ENCODE peak calls at places on chromosome 22, in eight cellular contexts. L is HL-60, E is GM23338, Y is K562, T is GM12878, X is SK-N-SH, U is HepG2, G is HCT116. B is an unnamed sample.
A peak's percentile ranks its signal among the peaks of the same experiment; 100 is the strongest.

GRCh38 chr22:20957118-20957690 is 9.9 kb upstream of the AIFM3 start:
- DNase-seq in G (no peak), Y (no peak), E (peak; percentile 71), X (peak; percentile 27), T (no peak), L (peak; percentile 37), U (no peak), B (no peak)

GRCh38 chr22:50009765-50010675 is 2.5 kb downstream of the IL17REL start:
- DNase-seq in G (no peak), T (no peak), X (peak; percentile 44), E (no peak), L (no peak), U (no peak), Y (no peak), B (no peak)

GRCh38 chr22:39527481-39527961 is 5.0 kb downstream of the RPS19BP1 start:
- DNase-seq in G (no peak), L (peak; percentile 69), T (no peak), Y (no peak), U (peak; percentile 74), E (peak; percentile 51), X (no peak), B (no peak)

GRCh38 chr22:24471570-24471969 is 23.6 kb upstream of the UPB1 start:
- DNase-seq in L (no peak), Y (no peak), G (no peak), X (no peak), U (no peak), E (no peak), T (no peak), B (no peak)

GRCh38 chr22:19092725-19093124 is 29.5 kb downstream of the DGCR2 start:
- DNase-seq in G (no peak), Y (no peak), U (no peak), L (no peak), E (no peak), T (no peak), X (no peak), B (no peak)

GRCh38 chr22:40666151-40666848 is 13.0 kb upstream of the MCHR1 start:
- DNase-seq in T (no peak), G (no peak), U (no peak), L (no peak), E (no peak), Y (no peak), X (no peak), B (no peak)

GRCh38 chr22:17896552-17896951 is 122.3 kb upstream of the BID start:
- DNase-seq in L (no peak), G (no peak), E (peak; percentile 85), Y (peak; percentile 39), X (peak; percentile 49), U (no peak), T (no peak), B (no peak)

GRCh38 chr22:19066531-19067271 is 55.5 kb downstream of the DGCR2 start:
- DNase-seq in G (no peak), E (no peak), L (no peak), U (no peak), X (no peak), T (no peak), Y (no peak), B (no peak)

GRCh38 chr22:47433627-47434026 is 671.2 kb downstream of the TBC1D22A start:
- DNase-seq in Y (no peak), E (no peak), U (no peak), X (no peak), G (no peak), T (no peak), L (no peak), B (no peak)

GRCh38 chr22:19179472-19180048 is 1.0 kb upstream of the SLC25A1 start:
- DNase-seq in T (peak; percentile 28), Y (peak; percentile 95), E (peak; percentile 89), L (no peak), U (peak; percentile 66), G (peak; percentile 57), X (peak; percentile 87), B (peak; percentile 43)

GRCh38 chr22:41280854-41281253 is 5.1 kb downstream of the RANGAP1 start:
- DNase-seq in Y (no peak), E (no peak), G (no peak), T (no peak), U (no peak), L (no peak), X (no peak), B (no peak)

GRCh38 chr22:48563966-48564330 is 1263.7 kb downstream of the BRD1 start:
- DNase-seq in T (no peak), G (no peak), X (no peak), U (no peak), Y (no peak), E (no peak), L (no peak), B (no peak)
- TF ChIP-seq REST in T (no peak), G (no peak), X (no peak), U (no peak), Y (no peak), E (no peak), L (no peak), B (no peak)

DNA sequence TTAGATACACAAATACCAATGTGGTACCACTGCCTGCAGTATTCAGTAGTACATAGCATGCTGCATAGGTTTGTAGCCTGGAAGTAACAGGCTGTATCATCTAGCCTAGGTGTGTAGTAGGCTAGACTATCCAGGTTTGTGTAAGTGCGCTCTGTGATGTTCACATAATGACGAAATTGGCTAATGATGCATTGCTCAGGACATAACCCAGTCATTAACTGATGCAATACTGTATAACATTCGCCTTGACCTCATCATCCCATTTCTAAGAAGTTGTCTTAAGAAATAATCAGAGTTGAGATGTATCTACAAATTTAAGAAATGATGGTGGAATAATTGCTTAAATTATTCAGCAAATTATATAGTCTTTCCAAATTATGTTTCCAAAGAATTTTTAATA is 116.0 kb upstream of the TIMP3 start:
- DNase-seq in L (no peak), U (no peak), E (no peak), X (no peak), G (no peak), T (no peak), Y (no peak), B (no peak)
- TF ChIP-seq POLR2AphosphoS5 in L (no peak), U (no peak), E (no peak), X (no peak), G (no peak), T (no peak), Y (no peak), B (no peak)

GRCh38 chr22:34976474-34976873 is 89.5 kb upstream of the ISX start:
- DNase-seq in E (no peak), L (no peak), X (no peak), U (no peak), G (no peak), T (no peak), Y (peak; percentile 7), B (no peak)

GRCh38 chr22:34973016-34973415 is 92.9 kb upstream of the ISX start:
- DNase-seq in L (no peak), T (no peak), Y (no peak), X (no peak), G (no peak), U (no peak), E (no peak), B (no peak)

GRCh38 chr22:34975721-34976120 is 90.2 kb upstream of the ISX start:
- DNase-seq in E (peak; percentile 60), Y (no peak), T (no peak), L (no peak), G (no peak), X (no peak), U (no peak), B (no peak)

GRCh38 chr22:34973926-34974325 is 92.0 kb upstream of the ISX start:
- DNase-seq in Y (no peak), L (no peak), T (no peak), E (no peak), U (no peak), X (no peak), G (no peak), B (no peak)

DNA sequence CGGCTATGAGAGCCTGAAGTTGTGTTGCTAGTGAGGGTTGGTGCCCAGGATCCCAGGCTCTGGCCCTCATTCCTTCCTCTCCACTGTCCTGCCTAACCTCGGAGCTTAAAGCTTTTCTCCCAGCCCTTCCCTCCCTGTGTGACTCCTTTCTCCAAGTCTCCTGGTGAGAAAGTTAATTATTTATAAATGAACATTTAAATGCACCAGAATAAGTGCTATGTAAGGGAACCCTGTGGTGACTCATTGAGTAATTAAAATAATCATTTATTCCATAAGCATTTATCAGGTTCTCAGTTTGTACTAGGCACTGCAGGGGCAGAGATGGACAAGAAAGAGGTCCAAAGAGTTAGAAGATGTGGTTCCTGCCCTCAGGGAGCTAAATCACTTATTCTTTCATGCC is 89.1 kb upstream of the ISX start:
- DNase-seq in T (no peak), E (no peak), G (no peak), Y (no peak), X (no peak), U (no peak), L (no peak), B (no peak)
- TF ChIP-seq REST in T (no peak), E (no peak), G (no peak), Y (no peak), X (no peak), U (no peak), L (no peak), B (no peak)

DNA sequence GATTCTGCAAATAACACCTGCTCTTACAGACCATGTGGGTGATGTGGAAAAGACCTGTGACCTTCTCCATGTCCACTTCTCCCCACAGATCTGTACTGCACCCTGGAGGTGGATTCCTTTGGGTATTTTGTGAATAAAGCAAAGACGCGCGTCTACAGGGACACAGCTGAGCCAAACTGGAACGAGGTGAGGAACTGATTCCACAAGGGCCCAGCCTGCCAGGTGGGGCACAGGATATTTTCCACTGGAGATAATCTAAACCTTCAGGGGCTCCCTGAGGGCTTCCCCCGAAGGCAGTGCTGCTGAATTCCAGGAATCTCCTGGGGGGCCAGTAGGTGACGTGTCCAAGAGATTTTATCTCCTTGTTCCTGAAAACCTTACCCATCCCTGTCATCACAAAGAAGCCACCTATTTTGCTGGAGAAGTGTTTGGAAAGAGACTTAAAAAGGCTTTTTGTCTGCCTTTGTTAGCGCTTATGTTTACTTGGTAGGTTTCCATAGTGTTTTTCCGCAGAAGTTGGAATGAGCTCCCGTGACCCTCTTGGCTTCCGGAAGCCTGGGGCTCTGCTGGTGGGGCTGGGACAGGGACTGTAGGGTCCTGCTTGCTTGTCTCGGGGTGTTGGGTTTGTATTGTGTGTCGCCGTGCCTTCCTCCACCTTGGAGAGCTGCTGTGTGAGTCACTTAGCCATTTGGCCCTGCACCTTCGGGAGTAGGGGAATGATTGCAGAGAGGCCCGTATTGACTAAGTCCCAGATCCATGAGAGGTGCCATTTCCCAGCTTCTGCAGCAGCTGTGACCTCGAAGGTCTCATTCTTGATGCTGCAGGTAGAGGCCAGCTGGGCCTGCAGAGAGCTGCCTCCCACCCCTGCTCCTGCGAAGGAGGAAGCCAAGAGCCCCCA is 112.4 kb downstream of the BCR start:
- DNase-seq in T (no peak), G (no peak), E (no peak), Y (no peak), U (no peak), X (no peak), L (no peak), B (no peak)
- TF ChIP-seq POLR2AphosphoS5 in T (no peak), G (no peak), E (no peak), Y (no peak), U (no peak), X (no peak), L (no peak), B (no peak)

B was measured in Panc1.